ENCODE peak calls at places on chromosomes 1 and 21, in four cellular contexts. One of them, this sample, is unnamed.

GRCh38 chr1:11929849-11930248 is 3.6 kb upstream of the KIAA2013 start:
- DNase-seq in H4: peak
- DNase-seq in spleen: no peak
- DNase-seq in stimulated activated CD4-positive, alpha-beta T cell treated with anti-CD3 and anti-CD28 coated beads, Interleukin-2, amount 100 ng/mL, for 24 hours: no peak
- DNase-seq in this sample: no peak

GRCh38 chr1:60847855-60848582 is 234.3 kb upstream of the NFIA start:
- DNase-seq in stimulated activated CD4-positive, alpha-beta T cell treated with anti-CD3 and anti-CD28 coated beads, Interleukin-2, amount 100 ng/mL, for 24 hours: no peak
- DNase-seq in spleen: no peak
- DNase-seq in H4: no peak
- DNase-seq in this sample: no peak

GRCh38 chr1:48753293-48753692 is 23.4 kb downstream of the BEND5 start:
- DNase-seq in spleen: no peak
- DNase-seq in stimulated activated CD4-positive, alpha-beta T cell treated with anti-CD3 and anti-CD28 coated beads, Interleukin-2, amount 100 ng/mL, for 24 hours: no peak
- DNase-seq in H4: no peak
- DNase-seq in this sample: no peak

GRCh38 chr21:45420623-45421041 is 15.7 kb downstream of the COL18A1 start:
- DNase-seq in spleen: peak
- DNase-seq in H4: no peak
- DNase-seq in stimulated activated CD4-positive, alpha-beta T cell treated with anti-CD3 and anti-CD28 coated beads, Interleukin-2, amount 100 ng/mL, for 24 hours: no peak
- DNase-seq in this sample: no peak

GRCh38 chr1:55898191-55898590 is 681.2 kb downstream of the PLPP3 start:
- DNase-seq in H4: peak
- DNase-seq in spleen: no peak
- DNase-seq in stimulated activated CD4-positive, alpha-beta T cell treated with anti-CD3 and anti-CD28 coated beads, Interleukin-2, amount 100 ng/mL, for 24 hours: no peak
- DNase-seq in this sample: no peak

GRCh38 chr1:31934706-31935629 is 3.2 kb downstream of the PTP4A2 start:
- DNase-seq in spleen: no peak
- DNase-seq in H4: no peak
- DNase-seq in stimulated activated CD4-positive, alpha-beta T cell treated with anti-CD3 and anti-CD28 coated beads, Interleukin-2, amount 100 ng/mL, for 24 hours: no peak
- DNase-seq in this sample: no peak

GRCh38 chr1:225446298-225446941 is 18.6 kb upstream of the LBR start:
- DNase-seq in spleen: no peak
- DNase-seq in stimulated activated CD4-positive, alpha-beta T cell treated with anti-CD3 and anti-CD28 coated beads, Interleukin-2, amount 100 ng/mL, for 24 hours: no peak
- DNase-seq in H4: no peak
- DNase-seq in this sample: peak

GRCh38 chr1:63414691-63415090 is 47.3 kb downstream of the ALG6 start:
- DNase-seq in H4: no peak
- DNase-seq in spleen: no peak
- DNase-seq in stimulated activated CD4-positive, alpha-beta T cell treated with anti-CD3 and anti-CD28 coated beads, Interleukin-2, amount 100 ng/mL, for 24 hours: no peak
- DNase-seq in this sample: no peak

GRCh38 chr21:42460391-42461184 is 35.4 kb downstream of the RSPH1 start:
- DNase-seq in H4: no peak
- DNase-seq in stimulated activated CD4-positive, alpha-beta T cell treated with anti-CD3 and anti-CD28 coated beads, Interleukin-2, amount 100 ng/mL, for 24 hours: peak
- DNase-seq in spleen: peak
- DNase-seq in this sample: no peak

GRCh38 chr1:2108213-2108876 is 58.1 kb downstream of the PRKCZ start:
- DNase-seq in H4: no peak
- DNase-seq in spleen: no peak
- DNase-seq in stimulated activated CD4-positive, alpha-beta T cell treated with anti-CD3 and anti-CD28 coated beads, Interleukin-2, amount 100 ng/mL, for 24 hours: no peak
- DNase-seq in this sample: peak

GRCh38 chr1:9399510-9400424 is 107.1 kb downstream of the SPSB1 start:
- DNase-seq in spleen: no peak
- DNase-seq in stimulated activated CD4-positive, alpha-beta T cell treated with anti-CD3 and anti-CD28 coated beads, Interleukin-2, amount 100 ng/mL, for 24 hours: no peak
- DNase-seq in H4: no peak
- DNase-seq in this sample: no peak

GRCh38 chr1:34889705-34890104 is 30.2 kb upstream of the SMIM12 start:
- DNase-seq in stimulated activated CD4-positive, alpha-beta T cell treated with anti-CD3 and anti-CD28 coated beads, Interleukin-2, amount 100 ng/mL, for 24 hours: no peak
- DNase-seq in spleen: no peak
- DNase-seq in H4: no peak
- DNase-seq in this sample: no peak

GRCh38 chr21:31136891-31137290 is 98.6 kb upstream of the KRTAP19-8 start:
- DNase-seq in H4: peak
- DNase-seq in stimulated activated CD4-positive, alpha-beta T cell treated with anti-CD3 and anti-CD28 coated beads, Interleukin-2, amount 100 ng/mL, for 24 hours: no peak
- DNase-seq in spleen: no peak
- DNase-seq in this sample: no peak

GRCh38 chr1:156766288-156767100 is 841 bp upstream of the PRCC start:
- DNase-seq in H4: no peak
- DNase-seq in stimulated activated CD4-positive, alpha-beta T cell treated with anti-CD3 and anti-CD28 coated beads, Interleukin-2, amount 100 ng/mL, for 24 hours: no peak
- DNase-seq in spleen: peak
- DNase-seq in this sample: peak

GRCh38 chr1:211541715-211542477 is 37.1 kb downstream of the SLC30A1 start:
- DNase-seq in stimulated activated CD4-positive, alpha-beta T cell treated with anti-CD3 and anti-CD28 coated beads, Interleukin-2, amount 100 ng/mL, for 24 hours: no peak
- DNase-seq in spleen: no peak
- DNase-seq in H4: no peak
- DNase-seq in this sample: no peak

GRCh38 chr1:159828916-159829634 is 2.4 kb downstream of the SLAMF8 start:
- DNase-seq in spleen: peak
- DNase-seq in H4: peak
- DNase-seq in stimulated activated CD4-positive, alpha-beta T cell treated with anti-CD3 and anti-CD28 coated beads, Interleukin-2, amount 100 ng/mL, for 24 hours: no peak
- DNase-seq in this sample: no peak

GRCh38 chr21:42505090-42505726 is 8.4 kb upstream of the SLC37A1 start:
- DNase-seq in H4: no peak
- DNase-seq in spleen: no peak
- DNase-seq in stimulated activated CD4-positive, alpha-beta T cell treated with anti-CD3 and anti-CD28 coated beads, Interleukin-2, amount 100 ng/mL, for 24 hours: no peak
- DNase-seq in this sample: no peak

GRCh38 chr1:41752514-41753170 is 166.1 kb downstream of the HIVEP3 start:
- DNase-seq in H4: no peak
- DNase-seq in stimulated activated CD4-positive, alpha-beta T cell treated with anti-CD3 and anti-CD28 coated beads, Interleukin-2, amount 100 ng/mL, for 24 hours: no peak
- DNase-seq in spleen: peak
- DNase-seq in this sample: no peak

GRCh38 chr1:231020139-231020601 is 19.9 kb downstream of the FAM89A start:
- DNase-seq in H4: peak
- DNase-seq in stimulated activated CD4-positive, alpha-beta T cell treated with anti-CD3 and anti-CD28 coated beads, Interleukin-2, amount 100 ng/mL, for 24 hours: no peak
- DNase-seq in spleen: no peak
- DNase-seq in this sample: no peak

GRCh38 chr1:198359024-198359653 is 181.3 kb downstream of the ATP6V1G3 start:
- DNase-seq in stimulated activated CD4-positive, alpha-beta T cell treated with anti-CD3 and anti-CD28 coated beads, Interleukin-2, amount 100 ng/mL, for 24 hours: no peak
- DNase-seq in spleen: no peak
- DNase-seq in H4: no peak
- DNase-seq in this sample: no peak

GRCh38 chr1:227437495-227438008 is 119.3 kb upstream of the CDC42BPA start:
- DNase-seq in H4: peak
- DNase-seq in stimulated activated CD4-positive, alpha-beta T cell treated with anti-CD3 and anti-CD28 coated beads, Interleukin-2, amount 100 ng/mL, for 24 hours: no peak
- DNase-seq in spleen: no peak
- DNase-seq in this sample: no peak

GRCh38 chr1:245768596-245768995 is 613.8 kb downstream of the KIF26B start:
- DNase-seq in spleen: no peak
- DNase-seq in stimulated activated CD4-positive, alpha-beta T cell treated with anti-CD3 and anti-CD28 coated beads, Interleukin-2, amount 100 ng/mL, for 24 hours: no peak
- DNase-seq in H4: no peak
- DNase-seq in this sample: no peak

GRCh38 chr1:228998179-228998578 is 262.9 kb downstream of the RHOU start:
- DNase-seq in stimulated activated CD4-positive, alpha-beta T cell treated with anti-CD3 and anti-CD28 coated beads, Interleukin-2, amount 100 ng/mL, for 24 hours: no peak
- DNase-seq in spleen: no peak
- DNase-seq in H4: no peak
- DNase-seq in this sample: no peak

GRCh38 chr1:187476671-187477070 is 647.9 kb downstream of the PLA2G4A start:
- DNase-seq in spleen: no peak
- DNase-seq in H4: no peak
- DNase-seq in stimulated activated CD4-positive, alpha-beta T cell treated with anti-CD3 and anti-CD28 coated beads, Interleukin-2, amount 100 ng/mL, for 24 hours: no peak
- DNase-seq in this sample: no peak

GRCh38 chr1:168709407-168709891 is 19.6 kb downstream of the DPT start:
- DNase-seq in H4: peak
- DNase-seq in stimulated activated CD4-positive, alpha-beta T cell treated with anti-CD3 and anti-CD28 coated beads, Interleukin-2, amount 100 ng/mL, for 24 hours: no peak
- DNase-seq in spleen: no peak
- DNase-seq in this sample: no peak

GRCh38 chr1:91697322-91698260 is 188.4 kb downstream of the TGFBR3 start:
- DNase-seq in stimulated activated CD4-positive, alpha-beta T cell treated with anti-CD3 and anti-CD28 coated beads, Interleukin-2, amount 100 ng/mL, for 24 hours: peak
- DNase-seq in H4: no peak
- DNase-seq in spleen: no peak
- DNase-seq in this sample: no peak

GRCh38 chr1:147539122-147539575 is 2.2 kb upstream of the BCL9 start:
- DNase-seq in stimulated activated CD4-positive, alpha-beta T cell treated with anti-CD3 and anti-CD28 coated beads, Interleukin-2, amount 100 ng/mL, for 24 hours: peak
- DNase-seq in H4: peak
- DNase-seq in spleen: no peak
- DNase-seq in this sample: no peak

GRCh38 chr1:203200916-203201315 is 14.4 kb upstream of the CHI3L1 start:
- DNase-seq in H4: no peak
- DNase-seq in spleen: no peak
- DNase-seq in stimulated activated CD4-positive, alpha-beta T cell treated with anti-CD3 and anti-CD28 coated beads, Interleukin-2, amount 100 ng/mL, for 24 hours: no peak
- DNase-seq in this sample: no peak

GRCh38 chr1:232905324-232906034 is 44.9 kb upstream of the NTPCR start:
- DNase-seq in H4: no peak
- DNase-seq in spleen: no peak
- DNase-seq in stimulated activated CD4-positive, alpha-beta T cell treated with anti-CD3 and anti-CD28 coated beads, Interleukin-2, amount 100 ng/mL, for 24 hours: no peak
- DNase-seq in this sample: no peak

GRCh38 chr1:16163882-16164820 is 8.3 kb upstream of the EPHA2 start:
- DNase-seq in stimulated activated CD4-positive, alpha-beta T cell treated with anti-CD3 and anti-CD28 coated beads, Interleukin-2, amount 100 ng/mL, for 24 hours: peak
- DNase-seq in spleen: no peak
- DNase-seq in H4: peak
- DNase-seq in this sample: no peak

GRCh38 chr1:78464449-78464891 is 26.3 kb upstream of the PTGFR start:
- DNase-seq in spleen: no peak
- DNase-seq in H4: no peak
- DNase-seq in stimulated activated CD4-positive, alpha-beta T cell treated with anti-CD3 and anti-CD28 coated beads, Interleukin-2, amount 100 ng/mL, for 24 hours: no peak
- DNase-seq in this sample: no peak

GRCh38 chr1:59455206-59455605 is 158.3 kb downstream of the FGGY start:
- DNase-seq in H4: no peak
- DNase-seq in stimulated activated CD4-positive, alpha-beta T cell treated with anti-CD3 and anti-CD28 coated beads, Interleukin-2, amount 100 ng/mL, for 24 hours: no peak
- DNase-seq in spleen: no peak
- DNase-seq in this sample: no peak

GRCh38 chr1:54774820-54775498 is 10.6 kb upstream of the PARS2 start:
- DNase-seq in spleen: no peak
- DNase-seq in H4: peak
- DNase-seq in stimulated activated CD4-positive, alpha-beta T cell treated with anti-CD3 and anti-CD28 coated beads, Interleukin-2, amount 100 ng/mL, for 24 hours: peak
- DNase-seq in this sample: no peak

GRCh38 chr1:198167436-198167934 is 10.7 kb downstream of the NEK7 start:
- DNase-seq in H4: peak
- DNase-seq in stimulated activated CD4-positive, alpha-beta T cell treated with anti-CD3 and anti-CD28 coated beads, Interleukin-2, amount 100 ng/mL, for 24 hours: peak
- DNase-seq in spleen: no peak
- DNase-seq in this sample: no peak

GRCh38 chr1:207191061-207191460 is 87.0 kb downstream of the C4BPA start:
- DNase-seq in H4: no peak
- DNase-seq in spleen: no peak
- DNase-seq in stimulated activated CD4-positive, alpha-beta T cell treated with anti-CD3 and anti-CD28 coated beads, Interleukin-2, amount 100 ng/mL, for 24 hours: no peak
- DNase-seq in this sample: no peak

This sample was measured in chondrocyte.